ENCODE peak calls at places on chromosomes 16 and 17, in ten cellular contexts. K, Z, J, U, C, S, B, T, H and W are unnamed samples.

GRCh38 chr16:35795361-35796029 is 2336.1 kb downstream of the TP53TG3F start:
- DNase-seq in K (no peak), Z (no peak), J (no peak), U (no peak), C (no peak), S (no peak), B (no peak), T (no peak), H (no peak), W (no peak)

GRCh38 chr16:57357330-57358151 is 1.0 kb upstream of the CCL22 start:
- DNase-seq in K (no peak), Z (no peak), J (peak; percentile 20), U (no peak), C (no peak), S (no peak), B (no peak), T (no peak), H (no peak), W (peak; percentile 62)

GRCh38 chr16:60818471-60818870 is 1217.8 kb downstream of the CDH8 start:
- DNase-seq in K (no peak), Z (no peak), J (no peak), U (no peak), C (no peak), S (no peak), B (peak; percentile 71), T (no peak), H (no peak), W (no peak)

GRCh38 chr17:29569245-29569950 is 897 bp downstream of the TP53I13 start:
- DNase-seq in K (no peak), Z (no peak), J (no peak), U (no peak), C (no peak), S (no peak), B (peak; percentile 29), T (no peak), H (no peak), W (no peak)

GRCh38 chr17:75645501-75645888 is 12.3 kb downstream of the SMIM5 start:
- DNase-seq in K (no peak), Z (no peak), J (peak; percentile 85), U (no peak), C (peak; percentile 49), S (no peak), B (no peak), T (no peak), H (no peak), W (no peak)

GRCh38 chr16:30078744-30079143 is 3.0 kb downstream of the PPP4C start:
- DNase-seq in K (no peak), Z (no peak), J (no peak), U (no peak), C (no peak), S (no peak), B (no peak), T (no peak), H (no peak), W (no peak)

GRCh38 chr17:53466733-53467132 is 356.0 kb upstream of the KIF2B start:
- DNase-seq in K (no peak), Z (no peak), J (no peak), U (no peak), C (no peak), S (no peak), B (no peak), T (no peak), H (no peak), W (no peak)

GRCh38 chr17:46176975-46177374 is 16.3 kb downstream of the KANSL1 start:
- DNase-seq in K (no peak), Z (no peak), J (no peak), U (no peak), C (no peak), S (no peak), B (no peak), T (no peak), H (no peak), W (no peak)

GRCh38 chr17:40510328-40510648 is 8.9 kb upstream of the TNS4 start:
- DNase-seq in K (no peak), Z (no peak), J (no peak), U (no peak), C (peak; percentile 93), S (no peak), B (no peak), T (peak; percentile 27), H (no peak), W (no peak)

DNA sequence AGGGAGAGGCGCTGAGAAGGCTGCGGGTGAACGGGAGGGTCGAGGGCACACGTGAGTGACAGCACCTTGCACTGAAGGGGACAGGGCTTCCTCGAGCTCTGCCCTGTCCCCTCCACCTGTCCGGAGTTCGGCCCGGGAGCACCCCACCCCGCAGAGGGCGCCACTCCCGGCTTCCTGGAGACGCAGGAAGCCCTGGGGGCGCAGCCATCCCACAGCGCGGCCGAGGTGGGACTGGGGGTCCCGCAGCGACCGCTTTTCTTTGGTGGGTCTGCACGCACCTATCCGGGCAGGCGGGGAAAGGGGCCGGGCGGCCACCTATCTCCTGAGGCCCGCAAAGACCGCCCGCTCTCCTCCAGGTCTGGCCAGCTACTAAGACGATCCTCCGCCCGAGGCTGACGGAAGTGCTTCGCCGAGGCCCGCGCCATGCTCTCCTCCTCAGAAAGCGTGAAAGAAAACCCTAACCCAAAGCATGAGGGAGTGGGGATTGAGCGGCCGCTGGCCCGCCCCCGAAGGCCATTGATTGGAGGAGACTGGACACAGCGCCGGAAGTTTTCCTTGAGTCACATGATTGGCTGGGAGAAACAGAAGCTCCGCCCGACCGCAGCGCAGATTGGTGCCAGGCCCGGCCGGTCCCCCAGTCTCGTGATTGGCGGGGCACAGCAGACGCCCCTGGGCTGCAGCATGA is 34.4 kb downstream of the DDX19A start:
- DNase-seq in K (peak; percentile 96), Z (peak; percentile 97), J (peak; percentile 97), U (peak; percentile 96), C (peak; percentile 97), S (peak; percentile 88), B (peak; percentile 96), T (peak; percentile 96), H (peak; percentile 96), W (peak; percentile 95)
- TF ChIP-seq CTCF in K (peak; percentile 33), Z (peak; percentile 25), J (no peak), U (peak; percentile 60), C (peak; percentile 33), S (no peak), B (peak; percentile 38), T (no peak), H (no peak), W (peak; percentile 25)

GRCh38 chr16:79069118-79069517 is 531.4 kb downstream of the MAF start:
- DNase-seq in K (no peak), Z (peak; percentile 35), J (no peak), U (no peak), C (no peak), S (no peak), B (no peak), T (no peak), H (no peak), W (no peak)
- TF ChIP-seq CTCF in K (no peak), Z (no peak), J (no peak), U (no peak), C (no peak), S (no peak), B (no peak), T (no peak), H (no peak), W (no peak)

GRCh38 chr16:65122724-65122973 is 786 bp upstream of the CDH11 start:
- DNase-seq in K (no peak), Z (no peak), J (no peak), U (no peak), C (no peak), S (no peak), B (no peak), T (no peak), H (no peak), W (no peak)

GRCh38 chr16:65123846-65124513 is 2.1 kb upstream of the CDH11 start:
- DNase-seq in K (no peak), Z (peak; percentile 19), J (no peak), U (no peak), C (no peak), S (no peak), B (no peak), T (no peak), H (no peak), W (no peak)

GRCh38 chr16:65120811-65121721 is 797 bp downstream of the CDH11 start:
- DNase-seq in K (peak; percentile 7), Z (peak; percentile 48), J (no peak), U (peak; percentile 21), C (peak; percentile 43), S (no peak), B (no peak), T (no peak), H (no peak), W (peak; percentile 21)

GRCh38 chr16:65122974-65123845 is 1.3 kb upstream of the CDH11 start:
- DNase-seq in K (peak; percentile 6), Z (peak; percentile 71), J (peak; percentile 26), U (peak; percentile 70), C (peak; percentile 74), S (peak; percentile 41), B (peak; percentile 79), T (peak; percentile 78), H (no peak), W (peak; percentile 22)

DNA sequence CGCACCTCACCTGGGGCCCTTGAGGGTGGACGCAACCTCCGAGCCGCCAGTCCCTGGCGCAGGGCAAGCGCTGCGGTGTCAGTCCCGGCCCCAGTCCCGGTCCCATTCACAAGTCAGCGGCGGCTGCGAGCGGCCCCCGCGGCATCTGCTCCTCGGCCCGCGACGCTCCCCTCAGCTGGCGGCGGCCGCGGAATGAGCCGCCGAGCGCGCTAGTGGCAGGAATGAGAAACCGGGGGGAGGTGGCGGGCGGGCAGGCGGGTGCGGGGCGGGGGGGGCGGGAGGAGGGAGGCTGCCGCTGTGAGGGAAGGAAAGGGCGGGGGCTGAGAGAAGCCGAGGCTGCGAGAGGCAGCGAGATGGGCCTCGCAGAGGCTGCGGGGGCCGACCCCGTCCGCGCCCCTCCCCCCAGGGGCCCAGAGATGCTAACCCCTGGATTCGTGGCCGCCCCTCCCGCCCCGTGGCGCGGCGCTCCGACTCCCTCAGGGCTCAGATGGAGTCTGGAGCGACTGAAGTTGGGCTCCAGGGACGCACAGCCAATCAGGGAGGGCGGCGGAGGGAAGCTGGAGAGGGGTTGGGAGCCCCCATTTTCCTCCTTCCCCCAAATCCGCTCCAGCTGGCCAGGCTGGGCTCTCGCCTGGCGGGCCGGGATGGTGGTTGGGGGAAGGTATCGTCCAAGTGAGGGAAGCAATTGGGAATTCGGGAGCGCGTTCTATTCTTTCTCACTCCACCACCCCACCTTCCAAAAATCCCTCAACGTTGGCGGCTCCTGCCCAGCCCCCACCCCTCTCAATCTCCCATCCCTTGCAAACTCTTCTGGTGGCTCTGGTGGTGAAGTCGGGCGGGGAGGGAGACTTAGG is at the start of gene CDH11:
- DNase-seq in K (no peak), Z (peak; percentile 86), J (peak; percentile 25), U (peak; percentile 72), C (peak; percentile 91), S (peak; percentile 56), B (peak; percentile 94), T (peak; percentile 96), H (no peak), W (peak; percentile 11)
- TF ChIP-seq CTCF in K (no peak), Z (peak; percentile 32), J (no peak), U (peak; percentile 46), C (peak; percentile 41), S (peak; percentile 37), B (peak; percentile 24), T (peak; percentile 26), H (no peak), W (no peak)

DNA sequence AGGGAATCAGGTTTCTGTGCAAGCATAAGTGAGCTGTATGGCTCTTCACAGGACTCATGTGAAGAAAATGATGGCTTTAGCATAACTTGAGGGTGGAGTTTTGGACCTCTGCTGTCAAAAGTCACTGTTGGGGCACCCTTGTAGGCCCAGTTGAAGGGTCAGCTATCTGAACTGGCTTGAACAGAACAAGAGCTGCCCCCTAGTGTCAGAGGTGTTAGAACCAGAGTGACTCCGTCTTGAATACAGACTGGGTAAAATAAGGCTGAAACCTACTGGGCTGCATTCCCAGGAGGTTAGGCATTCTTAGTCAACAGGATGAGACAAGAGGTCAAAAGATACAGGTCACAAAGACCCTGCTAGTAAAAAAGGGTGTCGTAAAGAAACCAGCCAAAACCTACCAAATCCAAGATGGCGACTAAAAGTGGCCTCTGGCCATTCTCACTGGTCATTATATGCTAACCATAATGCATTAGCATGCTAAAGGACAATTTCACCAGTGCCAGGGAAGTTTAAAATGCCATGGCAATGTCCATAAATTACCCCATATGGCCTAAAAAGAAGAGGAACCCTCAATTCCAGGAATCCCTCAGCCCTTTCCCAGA is 484.0 kb upstream of the ERCC4 start:
- DNase-seq in K (no peak), Z (no peak), J (no peak), U (no peak), C (no peak), S (no peak), B (no peak), T (no peak), H (no peak), W (peak; percentile 22)
- TF ChIP-seq CTCF in K (peak; percentile 28), Z (no peak), J (no peak), U (no peak), C (no peak), S (no peak), B (no peak), T (no peak), H (no peak), W (peak; percentile 22)